ENCODE peak calls at places on chromosomes 2 and 18, in six cellular contexts. One of them, this sample, is unnamed. For H3K4me1, the result is how much of the 10 kb centered on the place peaks cover.

GRCh38 chr2:240322991-240323390 is 112.5 kb upstream of the GPC1 start:
- DNase-seq in mesendoderm: no peak
- DNase-seq in spleen: no peak
- DNase-seq in colonic mucosa: no peak
- DNase-seq in gastrocnemius medialis: no peak
- DNase-seq in MM.1S: no peak
- DNase-seq in this sample: no peak

GRCh38 chr2:204126705-204127104 is 190.1 kb downstream of the ICOS start:
- DNase-seq in mesendoderm: no peak
- DNase-seq in spleen: no peak
- DNase-seq in colonic mucosa: no peak
- DNase-seq in gastrocnemius medialis: no peak
- DNase-seq in MM.1S: no peak
- DNase-seq in this sample: no peak

GRCh38 chr18:76487782-76488181 is 7.3 kb downstream of the ZNF516 start:
- DNase-seq in mesendoderm: peak
- DNase-seq in spleen: no peak
- DNase-seq in colonic mucosa: no peak
- DNase-seq in gastrocnemius medialis: no peak
- DNase-seq in MM.1S: no peak
- DNase-seq in this sample: peak

GRCh38 chr18:34219651-34220050 is 5.1 kb downstream of the NOL4 start:
- DNase-seq in mesendoderm: no peak
- DNase-seq in spleen: no peak
- DNase-seq in colonic mucosa: no peak
- DNase-seq in gastrocnemius medialis: no peak
- DNase-seq in MM.1S: no peak
- DNase-seq in this sample: no peak

GRCh38 chr2:73764945-73765344 is 15.0 kb downstream of the DUSP11 start:
- DNase-seq in mesendoderm: no peak
- DNase-seq in spleen: no peak
- DNase-seq in colonic mucosa: no peak
- DNase-seq in gastrocnemius medialis: no peak
- DNase-seq in MM.1S: no peak
- DNase-seq in this sample: no peak

GRCh38 chr18:2531751-2532150 is 39.6 kb downstream of the METTL4 start:
- DNase-seq in mesendoderm: no peak
- DNase-seq in spleen: no peak
- DNase-seq in colonic mucosa: no peak
- DNase-seq in gastrocnemius medialis: no peak
- DNase-seq in MM.1S: no peak
- DNase-seq in this sample: no peak

GRCh38 chr2:43832457-43832856 is 6.2 kb downstream of the ABCG5 start:
- DNase-seq in mesendoderm: no peak
- DNase-seq in spleen: no peak
- DNase-seq in colonic mucosa: no peak
- DNase-seq in gastrocnemius medialis: no peak
- DNase-seq in MM.1S: no peak
- DNase-seq in this sample: no peak

GRCh38 chr18:13370995-13371625 is 152.6 kb downstream of the LDLRAD4 start:
- DNase-seq in mesendoderm: no peak
- DNase-seq in spleen: no peak
- DNase-seq in colonic mucosa: no peak
- DNase-seq in gastrocnemius medialis: no peak
- DNase-seq in MM.1S: no peak
- DNase-seq in this sample: no peak

DNA sequence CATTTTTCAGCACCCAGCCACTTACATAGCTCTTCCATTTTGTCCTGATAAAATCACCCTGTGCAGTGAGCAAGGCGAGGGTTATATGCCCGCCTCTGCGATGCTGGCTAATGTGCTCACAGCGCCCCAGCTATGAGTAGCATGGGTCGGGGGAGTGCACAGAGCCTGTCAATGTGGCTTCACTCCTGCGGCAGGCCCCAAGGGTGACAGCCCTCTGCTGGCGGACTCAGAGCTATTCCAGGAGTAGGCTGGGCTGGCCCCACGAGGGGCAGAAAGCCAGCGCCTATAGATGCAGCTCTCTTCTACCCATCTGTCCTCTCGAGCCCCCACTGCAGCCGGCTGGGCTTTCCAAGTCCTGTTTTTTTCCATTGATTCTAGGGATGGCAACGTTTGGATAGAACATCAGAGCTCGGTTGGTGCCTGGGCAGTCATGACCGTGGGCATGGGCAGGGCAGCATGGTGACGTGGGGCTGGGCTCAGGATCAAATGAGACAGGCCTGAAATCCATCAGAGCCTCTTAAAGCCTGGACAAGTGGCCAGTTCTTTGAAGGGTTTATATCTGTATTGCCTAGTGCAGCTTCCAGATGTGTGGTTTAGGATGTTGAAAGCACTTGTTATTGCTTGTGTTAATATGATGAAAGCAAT is 134.7 kb downstream of the MCFD2 start:
- DNase-seq in mesendoderm: peak
- DNase-seq in spleen: no peak
- DNase-seq in colonic mucosa: no peak
- DNase-seq in gastrocnemius medialis: no peak
- DNase-seq in MM.1S: no peak
- DNase-seq in this sample: no peak
- H3K4me1 ChIP-seq in mesendoderm: under half
- H3K4me1 ChIP-seq in spleen: under half
- H3K4me1 ChIP-seq in colonic mucosa: under half
- H3K4me1 ChIP-seq in gastrocnemius medialis: under half
- H3K4me1 ChIP-seq in MM.1S: under half
- H3K4me1 ChIP-seq in this sample: under half

DNA sequence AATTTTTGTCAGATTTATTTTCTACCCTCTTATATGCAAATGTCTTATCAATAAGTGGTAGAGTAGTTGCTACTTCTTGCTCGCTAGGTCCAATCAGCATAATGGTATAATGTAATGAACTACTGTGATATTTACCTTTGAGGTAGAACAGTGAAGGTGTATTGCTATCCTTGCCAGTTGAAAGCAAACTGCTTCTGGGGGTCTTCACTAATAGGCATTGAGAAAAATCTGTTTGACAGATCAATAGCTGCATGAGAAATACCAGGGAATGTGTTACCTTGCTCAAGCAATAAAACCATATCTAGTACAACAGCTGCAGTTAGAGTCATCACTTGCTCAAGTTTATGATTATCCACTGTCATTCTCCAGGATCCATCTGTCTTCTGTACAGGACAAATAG is 50.1 kb upstream of the EFEMP1 start:
- DNase-seq in mesendoderm: no peak
- DNase-seq in spleen: no peak
- DNase-seq in colonic mucosa: no peak
- DNase-seq in gastrocnemius medialis: no peak
- DNase-seq in MM.1S: no peak
- DNase-seq in this sample: no peak
- H3K4me1 ChIP-seq in mesendoderm: under half
- H3K4me1 ChIP-seq in spleen: under half
- H3K4me1 ChIP-seq in colonic mucosa: under half
- H3K4me1 ChIP-seq in gastrocnemius medialis: under half
- H3K4me1 ChIP-seq in MM.1S: under half
- H3K4me1 ChIP-seq in this sample: under half

GRCh38 chr2:119702918-119703401 is 24.0 kb downstream of the TMEM177 start:
- DNase-seq in mesendoderm: peak
- DNase-seq in spleen: peak
- DNase-seq in colonic mucosa: peak
- DNase-seq in gastrocnemius medialis: peak
- DNase-seq in MM.1S: peak
- DNase-seq in this sample: peak
- H3K4me1 ChIP-seq in mesendoderm: under half
- H3K4me1 ChIP-seq in spleen: under half
- H3K4me1 ChIP-seq in colonic mucosa: under half
- H3K4me1 ChIP-seq in gastrocnemius medialis: under half
- H3K4me1 ChIP-seq in MM.1S: under half
- H3K4me1 ChIP-seq in this sample: under half

GRCh38 chr2:173048901-173049661 is 26.6 kb upstream of the MAP3K20 start:
- DNase-seq in mesendoderm: no peak
- DNase-seq in spleen: no peak
- DNase-seq in colonic mucosa: peak
- DNase-seq in gastrocnemius medialis: peak
- DNase-seq in MM.1S: no peak
- DNase-seq in this sample: peak
- H3K4me1 ChIP-seq in mesendoderm: under half
- H3K4me1 ChIP-seq in spleen: under half
- H3K4me1 ChIP-seq in colonic mucosa: under half
- H3K4me1 ChIP-seq in gastrocnemius medialis: under half
- H3K4me1 ChIP-seq in MM.1S: under half
- H3K4me1 ChIP-seq in this sample: under half